ENCODE peak calls at places on chromosome 1, in eight cellular contexts. N is iris pigment epithelial cell; A is endothelial cell; K is CD4-positive, alpha-beta T cell; T is mucosa of gallbladder; X is germinal center; P is mucosa of descending colon; U is brain microvascular endothelial cell. Y is an unnamed sample.

GRCh38 chr1:110136911-110137310 is 13.4 kb upstream of the SLC6A17 start:
- DNase-seq in N (no peak), A (peak), K (peak), T (no peak), X (no peak), P (peak), U (no peak), Y (no peak)

GRCh38 chr1:110615548-110616130 is 9.5 kb upstream of the KCNA2 start:
- DNase-seq in N (peak), A (peak), K (peak), T (peak), X (peak), P (peak), U (peak), Y (no peak)

GRCh38 chr1:45767035-45767434 is 16.6 kb upstream of the IPP start:
- DNase-seq in N (peak), A (no peak), K (no peak), T (no peak), X (no peak), P (no peak), U (peak), Y (peak)

GRCh38 chr1:57839067-57839466 is 415.2 kb upstream of the DAB1 start:
- DNase-seq in N (peak), A (no peak), K (no peak), T (no peak), X (no peak), P (no peak), U (peak), Y (no peak)

GRCh38 chr1:181149326-181150000 is 61.0 kb downstream of the IER5 start:
- DNase-seq in N (no peak), A (no peak), K (peak), T (no peak), X (peak), P (peak), U (no peak), Y (no peak)

GRCh38 chr1:89454845-89455521 is 69.6 kb upstream of the LRRC8B start:
- DNase-seq in N (peak), A (peak), K (peak), T (peak), X (peak), P (peak), U (peak), Y (no peak)

GRCh38 chr1:96840396-96840795 is 118.8 kb downstream of the PTBP2 start:
- DNase-seq in N (no peak), A (no peak), K (no peak), T (no peak), X (no peak), P (no peak), U (no peak), Y (no peak)

GRCh38 chr1:236341298-236341697 is 52.8 kb upstream of the EDARADD start:
- DNase-seq in N (no peak), A (no peak), K (no peak), T (no peak), X (no peak), P (no peak), U (no peak), Y (no peak)

GRCh38 chr1:43565600-43566360 is 35.1 kb downstream of the PTPRF start:
- DNase-seq in N (peak), A (peak), K (peak), T (peak), X (no peak), P (peak), U (peak), Y (no peak)

GRCh38 chr1:21198929-21199328 is 22.2 kb upstream of the EIF4G3 start:
- DNase-seq in N (no peak), A (no peak), K (no peak), T (no peak), X (no peak), P (no peak), U (no peak), Y (no peak)

GRCh38 chr1:223248787-223249175 is 105.7 kb upstream of the TLR5 start:
- DNase-seq in N (no peak), A (no peak), K (peak), T (no peak), X (no peak), P (no peak), U (no peak), Y (no peak)

GRCh38 chr1:233788687-233789086 is 115.8 kb upstream of the SLC35F3 start:
- DNase-seq in N (no peak), A (no peak), K (no peak), T (no peak), X (no peak), P (no peak), U (no peak), Y (no peak)

GRCh38 chr1:1577367-1578011 is 2.8 kb upstream of the SSU72 start:
- DNase-seq in N (no peak), A (no peak), K (no peak), T (no peak), X (no peak), P (no peak), U (no peak), Y (no peak)

GRCh38 chr1:220294754-220295419 is 22.6 kb upstream of the RAB3GAP2 start:
- DNase-seq in N (peak), A (no peak), K (no peak), T (no peak), X (no peak), P (no peak), U (peak), Y (no peak)

GRCh38 chr1:174769961-174770549 is 229.7 kb upstream of the CACYBP start:
- DNase-seq in N (peak), A (no peak), K (no peak), T (peak), X (peak), P (peak), U (peak), Y (peak)

GRCh38 chr1:35269190-35269988 is 880 bp downstream of the ZMYM4 start:
- DNase-seq in N (peak), A (no peak), K (no peak), T (no peak), X (peak), P (peak), U (no peak), Y (no peak)

GRCh38 chr1:180181996-180182675 is 27.5 kb downstream of the QSOX1 start:
- DNase-seq in N (no peak), A (no peak), K (no peak), T (no peak), X (no peak), P (no peak), U (no peak), Y (no peak)

GRCh38 chr1:51410568-51411460 is 80.5 kb upstream of the TTC39A start:
- DNase-seq in N (peak), A (no peak), K (no peak), T (no peak), X (no peak), P (no peak), U (peak), Y (no peak)

GRCh38 chr1:41387667-41388091 is 26.4 kb downstream of the FOXO6 start:
- DNase-seq in N (peak), A (no peak), K (no peak), T (peak), X (no peak), P (peak), U (peak), Y (no peak)

GRCh38 chr1:23470282-23471070 is 13.5 kb downstream of the ASAP3 start:
- DNase-seq in N (peak), A (no peak), K (no peak), T (peak), X (no peak), P (no peak), U (peak), Y (peak)

GRCh38 chr1:59043796-59044195 is 253.1 kb upstream of the FGGY start:
- DNase-seq in N (peak), A (no peak), K (no peak), T (peak), X (no peak), P (peak), U (peak), Y (peak)

GRCh38 chr1:110235839-110236682 is 25.9 kb downstream of the KCNC4 start:
- DNase-seq in N (peak), A (no peak), K (no peak), T (peak), X (no peak), P (no peak), U (peak), Y (peak)

GRCh38 chr1:150168960-150169565 is 19.3 kb downstream of the PLEKHO1 start:
- DNase-seq in N (peak), A (peak), K (no peak), T (peak), X (peak), P (peak), U (peak), Y (no peak)

GRCh38 chr1:202200669-202201068 is 7.1 kb downstream of the LGR6 start:
- DNase-seq in N (no peak), A (no peak), K (no peak), T (peak), X (no peak), P (no peak), U (no peak), Y (no peak)